ENCODE peak calls at places on chromosome 12, in eight cellular contexts. D is cardiac muscle cell; B is pancreas; C is right cardiac atrium; U is stomach; P is H9; E is psoas muscle; V is effector memory CD4-positive, alpha-beta T cell. I is an unnamed sample.
A peak's percentile ranks its signal among the peaks of the same experiment; 100 is the strongest.

GRCh38 chr12:22286569-22286968 is 47.9 kb downstream of the ST8SIA1 start:
- DNase-seq in D (no peak), B (no peak), C (no peak), U (no peak), P (no peak), E (no peak), V (no peak), I (no peak)

GRCh38 chr12:111448831-111449790 is 43.4 kb downstream of the SH2B3 start:
- DNase-seq in D (no peak), B (no peak), C (no peak), U (peak; percentile 8), P (no peak), E (no peak), V (no peak), I (no peak)

GRCh38 chr12:67413577-67413976 is 144.4 kb downstream of the CAND1 start:
- DNase-seq in D (no peak), B (no peak), C (no peak), U (no peak), P (no peak), E (no peak), V (no peak), I (no peak)

GRCh38 chr12:112861284-112861683 is 45.5 kb upstream of the OAS1 start:
- DNase-seq in D (no peak), B (no peak), C (no peak), U (no peak), P (no peak), E (no peak), V (no peak), I (no peak)

GRCh38 chr12:34379142-34379541 is 356.8 kb downstream of the ALG10 start:
- DNase-seq in D (no peak), B (no peak), C (no peak), U (no peak), P (no peak), E (no peak), V (no peak), I (no peak)

GRCh38 chr12:87253157-87253556 is 776.0 kb downstream of the C12orf50 start:
- DNase-seq in D (no peak), B (peak; percentile 13), C (peak; percentile 20), U (peak; percentile 27), P (no peak), E (no peak), V (no peak), I (no peak)

GRCh38 chr12:94875525-94875924 is 128.0 kb downstream of the NDUFA12 start:
- DNase-seq in D (peak; percentile 13), B (no peak), C (no peak), U (no peak), P (peak; percentile 66), E (no peak), V (no peak), I (no peak)

GRCh38 chr12:92476844-92477243 is 225.9 kb upstream of the PLEKHG7 start:
- DNase-seq in D (no peak), B (no peak), C (no peak), U (no peak), P (no peak), E (no peak), V (no peak), I (no peak)

GRCh38 chr12:101557092-101557491 is 37.7 kb upstream of the MYBPC1 start:
- DNase-seq in D (no peak), B (no peak), C (no peak), U (no peak), P (no peak), E (no peak), V (no peak), I (no peak)

GRCh38 chr12:1540690-1541089 is 53.7 kb downstream of the FBXL14 start:
- DNase-seq in D (no peak), B (no peak), C (no peak), U (no peak), P (no peak), E (no peak), V (no peak), I (no peak)

GRCh38 chr12:117854339-117855012 is 114.3 kb downstream of the KSR2 start:
- DNase-seq in D (peak; percentile 63), B (no peak), C (no peak), U (peak; percentile 62), P (peak; percentile 91), E (no peak), V (no peak), I (peak; percentile 51)

GRCh38 chr12:2284857-2285256 is 232.1 kb downstream of the CACNA1C start:
- DNase-seq in D (peak; percentile 91), B (no peak), C (peak; percentile 93), U (peak; percentile 66), P (peak; percentile 95), E (peak; percentile 76), V (no peak), I (peak; percentile 83)

GRCh38 chr12:41605528-41606295 is 417.6 kb downstream of the PDZRN4 start:
- DNase-seq in D (no peak), B (no peak), C (no peak), U (no peak), P (no peak), E (no peak), V (no peak), I (no peak)

GRCh38 chr12:119328111-119328510 is 6.4 kb upstream of the CCDC60 start:
- DNase-seq in D (peak; percentile 46), B (no peak), C (peak; percentile 62), U (no peak), P (peak; percentile 82), E (no peak), V (no peak), I (peak; percentile 8)

GRCh38 chr12:109932878-109933503 is 32.9 kb downstream of the TCHP start:
- DNase-seq in D (no peak), B (no peak), C (peak; percentile 95), U (no peak), P (no peak), E (no peak), V (no peak), I (no peak)

GRCh38 chr12:99079811-99080210 is 434.7 kb downstream of the APAF1 start:
- DNase-seq in D (no peak), B (no peak), C (no peak), U (no peak), P (no peak), E (no peak), V (no peak), I (no peak)

GRCh38 chr12:120117961-120118709 is 1.6 kb upstream of the RAB35 start:
- DNase-seq in D (peak; percentile 5), B (no peak), C (no peak), U (no peak), P (peak; percentile 88), E (no peak), V (no peak), I (no peak)

GRCh38 chr12:47408171-47408871 is 297.5 kb downstream of the RPAP3 start:
- DNase-seq in D (no peak), B (no peak), C (no peak), U (no peak), P (peak; percentile 54), E (no peak), V (no peak), I (peak; percentile 16)

DNA sequence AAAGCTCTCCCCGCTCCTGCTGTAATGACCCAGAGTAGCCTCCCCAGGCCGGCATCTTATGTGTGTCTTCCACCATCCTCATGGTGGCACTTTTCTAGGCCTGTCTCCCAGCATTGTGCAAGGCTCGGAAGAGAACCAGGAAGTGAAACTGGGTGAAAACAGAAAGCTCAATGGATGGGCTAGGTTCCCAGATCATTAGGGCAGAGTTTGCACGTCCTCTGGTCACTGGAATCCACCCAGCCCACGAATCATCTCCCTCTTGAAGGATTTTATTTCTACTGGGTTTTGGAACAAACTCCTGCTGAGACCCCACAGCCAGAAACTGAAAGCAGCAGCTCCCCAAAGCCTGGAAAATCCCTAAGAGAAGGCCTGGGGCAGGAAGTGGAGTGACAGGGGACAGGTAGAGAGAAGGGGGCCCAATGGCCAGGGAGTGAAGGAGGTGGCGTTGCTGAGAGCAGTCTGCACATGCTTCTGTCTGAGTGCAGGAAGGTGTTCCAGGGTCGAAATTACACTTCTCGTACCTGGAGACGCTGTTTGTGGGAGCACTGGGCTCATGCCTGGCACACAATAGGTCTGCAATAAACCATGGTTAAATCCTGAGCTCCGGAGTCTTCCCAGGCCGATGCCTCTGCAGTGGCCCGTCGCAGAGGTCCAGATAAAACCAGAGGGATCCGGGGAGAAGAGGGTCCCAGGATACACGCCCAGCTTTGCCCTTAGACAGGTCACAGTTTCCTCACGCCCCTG is 15.6 kb downstream of the ACVRL1 start:
- DNase-seq in D (no peak), B (no peak), C (peak; percentile 83), U (peak; percentile 55), P (no peak), E (peak; percentile 82), V (no peak), I (peak; percentile 58)
- H3K4me1 ChIP-seq in D (peaks cover 38% of the 10 kb centered on the region), B (no peaks in the 10 kb centered on the region), C (peaks cover 18% of the 10 kb centered on the region), U (peaks cover 29% of the 10 kb centered on the region), P (no peaks in the 10 kb centered on the region), E (peaks cover 47% of the 10 kb centered on the region), V (no peaks in the 10 kb centered on the region), I (peaks cover 22% of the 10 kb centered on the region)

DNA sequence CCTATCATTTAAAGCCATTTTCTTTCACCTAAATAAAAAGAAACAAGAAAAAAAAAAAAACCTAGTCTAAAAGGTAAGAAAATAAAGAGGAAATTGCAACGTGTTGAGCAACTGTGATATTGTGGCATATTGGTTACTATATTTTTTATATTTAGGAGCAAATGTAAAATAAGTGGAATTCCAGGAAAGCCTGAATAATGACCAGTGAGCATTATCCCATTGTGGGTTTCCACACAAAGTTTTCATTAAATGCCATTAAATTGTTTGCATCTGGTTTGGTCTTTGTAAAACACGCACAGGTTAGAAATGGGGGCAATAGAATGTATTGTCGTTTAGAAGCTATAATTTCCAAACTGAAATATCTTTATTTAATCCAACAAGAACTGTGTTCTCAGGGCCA is 215.5 kb downstream of the SLC6A15 start:
- DNase-seq in D (no peak), B (no peak), C (no peak), U (no peak), P (no peak), E (no peak), V (no peak), I (no peak)
- H3K4me1 ChIP-seq in D (no peaks in the 10 kb centered on the region), B (no peaks in the 10 kb centered on the region), C (no peaks in the 10 kb centered on the region), U (no peaks in the 10 kb centered on the region), P (peaks cover 6% of the 10 kb centered on the region), E (no peaks in the 10 kb centered on the region), V (no peaks in the 10 kb centered on the region), I (peaks cover 2% of the 10 kb centered on the region)

DNA sequence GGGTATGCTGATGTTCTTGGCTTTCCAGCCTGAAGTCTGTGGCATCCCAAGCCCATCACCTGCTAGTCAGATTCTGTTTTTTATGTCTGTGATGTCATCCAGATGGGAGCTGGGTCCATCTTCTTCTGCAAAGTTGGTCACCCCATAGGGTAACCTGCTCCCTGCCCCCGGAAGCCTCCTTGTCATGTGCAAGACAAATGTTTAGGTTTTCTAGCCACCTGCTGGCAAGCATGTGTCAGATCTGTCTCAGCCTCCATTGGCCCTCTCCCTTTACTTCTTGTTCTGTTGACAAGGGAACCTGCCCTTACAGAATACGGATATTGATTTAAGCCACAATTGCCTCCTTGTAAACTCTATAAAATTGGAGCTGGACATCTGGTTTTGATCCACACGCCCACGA is 7.4 kb downstream of the NTF3 start:
- DNase-seq in D (no peak), B (no peak), C (no peak), U (no peak), P (no peak), E (no peak), V (no peak), I (no peak)
- H3K4me1 ChIP-seq in D (no peaks in the 10 kb centered on the region), B (no peaks in the 10 kb centered on the region), C (peaks cover 3% of the 10 kb centered on the region), U (peaks cover 11% of the 10 kb centered on the region), P (no peaks in the 10 kb centered on the region), E (peaks cover 3% of the 10 kb centered on the region), V (no peaks in the 10 kb centered on the region), I (peaks cover 5% of the 10 kb centered on the region)

GRCh38 chr12:62294378-62294777 is 34.2 kb downstream of the USP15 start:
- DNase-seq in D (no peak), B (no peak), C (no peak), U (no peak), P (no peak), E (no peak), V (no peak), I (no peak)
- H3K4me1 ChIP-seq in D (peaks cover 6% of the 10 kb centered on the region), B (no peaks in the 10 kb centered on the region), C (peaks cover 2% of the 10 kb centered on the region), U (peaks cover 8% of the 10 kb centered on the region), P (no peaks in the 10 kb centered on the region), E (peaks cover 10% of the 10 kb centered on the region), V (no peaks in the 10 kb centered on the region), I (no peaks in the 10 kb centered on the region)

I was measured in transverse colon.